ENCODE peak calls at places on chromosomes 2 and 18, in ten cellular contexts. One of them, this sample, is unnamed.

GRCh38 chr18:4599312-4599711 is 144.2 kb upstream of the DLGAP1 start:
- DNase-seq in HT1080: no peak
- DNase-seq in GM12864: no peak
- DNase-seq in sigmoid colon: no peak
- DNase-seq in uterus: no peak
- DNase-seq in glutamatergic neuron: peak
- DNase-seq in activated CD4-positive, alpha-beta T cell treated with anti-CD3 and anti-CD28 coated beads, Interleukin-2, amount 10 ng/mL, durations not matched to agents 7 days and 5 days: no peak
- DNase-seq in neural progenitor cell: peak
- DNase-seq in NCI-H510A: no peak
- DNase-seq in lung: no peak
- DNase-seq in this sample: no peak

GRCh38 chr2:200790185-200790584 is 21.5 kb upstream of the BZW1 start:
- DNase-seq in HT1080: no peak
- DNase-seq in GM12864: no peak
- DNase-seq in sigmoid colon: no peak
- DNase-seq in uterus: no peak
- DNase-seq in glutamatergic neuron: no peak
- DNase-seq in activated CD4-positive, alpha-beta T cell treated with anti-CD3 and anti-CD28 coated beads, Interleukin-2, amount 10 ng/mL, durations not matched to agents 7 days and 5 days: no peak
- DNase-seq in neural progenitor cell: no peak
- DNase-seq in NCI-H510A: no peak
- DNase-seq in lung: no peak
- DNase-seq in this sample: no peak

GRCh38 chr2:27741673-27742072 is 29.8 kb upstream of the MRPL33 start:
- DNase-seq in HT1080: no peak
- DNase-seq in GM12864: no peak
- DNase-seq in sigmoid colon: no peak
- DNase-seq in uterus: no peak
- DNase-seq in glutamatergic neuron: no peak
- DNase-seq in activated CD4-positive, alpha-beta T cell treated with anti-CD3 and anti-CD28 coated beads, Interleukin-2, amount 10 ng/mL, durations not matched to agents 7 days and 5 days: no peak
- DNase-seq in neural progenitor cell: no peak
- DNase-seq in NCI-H510A: no peak
- DNase-seq in lung: no peak
- DNase-seq in this sample: no peak

GRCh38 chr2:18345848-18346247 is 214.6 kb downstream of the RDH14 start:
- DNase-seq in HT1080: no peak
- DNase-seq in GM12864: no peak
- DNase-seq in sigmoid colon: no peak
- DNase-seq in uterus: no peak
- DNase-seq in glutamatergic neuron: peak
- DNase-seq in activated CD4-positive, alpha-beta T cell treated with anti-CD3 and anti-CD28 coated beads, Interleukin-2, amount 10 ng/mL, durations not matched to agents 7 days and 5 days: no peak
- DNase-seq in neural progenitor cell: no peak
- DNase-seq in NCI-H510A: peak
- DNase-seq in lung: peak
- DNase-seq in this sample: no peak

GRCh38 chr2:164747140-164747539 is 94.5 kb downstream of the COBLL1 start:
- DNase-seq in HT1080: no peak
- DNase-seq in GM12864: no peak
- DNase-seq in sigmoid colon: no peak
- DNase-seq in uterus: no peak
- DNase-seq in glutamatergic neuron: no peak
- DNase-seq in activated CD4-positive, alpha-beta T cell treated with anti-CD3 and anti-CD28 coated beads, Interleukin-2, amount 10 ng/mL, durations not matched to agents 7 days and 5 days: no peak
- DNase-seq in neural progenitor cell: no peak
- DNase-seq in NCI-H510A: no peak
- DNase-seq in lung: no peak
- DNase-seq in this sample: no peak

GRCh38 chr18:68848242-68848641 is 50.4 kb downstream of the CCDC102B start:
- DNase-seq in HT1080: no peak
- DNase-seq in GM12864: no peak
- DNase-seq in sigmoid colon: no peak
- DNase-seq in uterus: no peak
- DNase-seq in glutamatergic neuron: no peak
- DNase-seq in activated CD4-positive, alpha-beta T cell treated with anti-CD3 and anti-CD28 coated beads, Interleukin-2, amount 10 ng/mL, durations not matched to agents 7 days and 5 days: no peak
- DNase-seq in neural progenitor cell: no peak
- DNase-seq in NCI-H510A: no peak
- DNase-seq in lung: no peak
- DNase-seq in this sample: peak

GRCh38 chr2:23135481-23136100 is 249.4 kb upstream of the KLHL29 start:
- DNase-seq in HT1080: peak
- DNase-seq in GM12864: no peak
- DNase-seq in sigmoid colon: no peak
- DNase-seq in uterus: peak
- DNase-seq in glutamatergic neuron: no peak
- DNase-seq in activated CD4-positive, alpha-beta T cell treated with anti-CD3 and anti-CD28 coated beads, Interleukin-2, amount 10 ng/mL, durations not matched to agents 7 days and 5 days: no peak
- DNase-seq in neural progenitor cell: peak
- DNase-seq in NCI-H510A: no peak
- DNase-seq in lung: peak
- DNase-seq in this sample: no peak

GRCh38 chr2:210188190-210188589 is 17.0 kb upstream of the KANSL1L start:
- DNase-seq in HT1080: no peak
- DNase-seq in GM12864: no peak
- DNase-seq in sigmoid colon: no peak
- DNase-seq in uterus: no peak
- DNase-seq in glutamatergic neuron: no peak
- DNase-seq in activated CD4-positive, alpha-beta T cell treated with anti-CD3 and anti-CD28 coated beads, Interleukin-2, amount 10 ng/mL, durations not matched to agents 7 days and 5 days: no peak
- DNase-seq in neural progenitor cell: no peak
- DNase-seq in NCI-H510A: no peak
- DNase-seq in lung: no peak
- DNase-seq in this sample: no peak

GRCh38 chr18:70337139-70337972 is 48.5 kb downstream of the SOCS6 start:
- DNase-seq in HT1080: peak
- DNase-seq in GM12864: no peak
- DNase-seq in sigmoid colon: no peak
- DNase-seq in uterus: no peak
- DNase-seq in glutamatergic neuron: no peak
- DNase-seq in activated CD4-positive, alpha-beta T cell treated with anti-CD3 and anti-CD28 coated beads, Interleukin-2, amount 10 ng/mL, durations not matched to agents 7 days and 5 days: no peak
- DNase-seq in neural progenitor cell: peak
- DNase-seq in NCI-H510A: no peak
- DNase-seq in lung: no peak
- DNase-seq in this sample: no peak

GRCh38 chr18:31723998-31724711 is 36.5 kb downstream of the SLC25A52 start:
- DNase-seq in HT1080: no peak
- DNase-seq in GM12864: no peak
- DNase-seq in sigmoid colon: peak
- DNase-seq in uterus: peak
- DNase-seq in glutamatergic neuron: no peak
- DNase-seq in activated CD4-positive, alpha-beta T cell treated with anti-CD3 and anti-CD28 coated beads, Interleukin-2, amount 10 ng/mL, durations not matched to agents 7 days and 5 days: no peak
- DNase-seq in neural progenitor cell: no peak
- DNase-seq in NCI-H510A: peak
- DNase-seq in lung: no peak
- DNase-seq in this sample: peak